ENCODE peak calls at places on chromosome X, in five cellular contexts. One of them, this sample, is unnamed. For H3K9me3 and H3K4me1, the result is how much of the 10 kb centered on the place peaks cover.

GRCh38 chrX:21865436-21865835 is 9.6 kb downstream of the YY2 start:
- DNase-seq in HepG2: no peak
- DNase-seq in SK-N-SH: no peak
- DNase-seq in endothelial cell of umbilical vein: no peak
- DNase-seq in HCT116: no peak
- DNase-seq in this sample: no peak

GRCh38 chrX:46554942-46555341 is 9.7 kb upstream of the ZNF674 start:
- DNase-seq in HCT116: no peak
- DNase-seq in endothelial cell of umbilical vein: peak
- DNase-seq in HepG2: peak
- DNase-seq in SK-N-SH: no peak
- DNase-seq in this sample: no peak

GRCh38 chrX:9352683-9353430 is 112.0 kb upstream of the TBL1X start:
- DNase-seq in SK-N-SH: no peak
- DNase-seq in endothelial cell of umbilical vein: no peak
- DNase-seq in HepG2: peak
- DNase-seq in HCT116: no peak
- DNase-seq in this sample: no peak

GRCh38 chrX:9062621-9063020 is 28.7 kb upstream of the FAM9B start:
- DNase-seq in HCT116: no peak
- DNase-seq in HepG2: no peak
- DNase-seq in SK-N-SH: no peak
- DNase-seq in endothelial cell of umbilical vein: no peak
- DNase-seq in this sample: no peak

GRCh38 chrX:43939187-43939926 is 33.8 kb downstream of the NDP start:
- DNase-seq in SK-N-SH: no peak
- DNase-seq in HCT116: no peak
- DNase-seq in HepG2: no peak
- DNase-seq in endothelial cell of umbilical vein: no peak
- DNase-seq in this sample: no peak

GRCh38 chrX:9503261-9503660 is 38.4 kb downstream of the TBL1X start:
- DNase-seq in endothelial cell of umbilical vein: no peak
- DNase-seq in HCT116: no peak
- DNase-seq in HepG2: no peak
- DNase-seq in SK-N-SH: no peak
- DNase-seq in this sample: no peak

GRCh38 chrX:7330971-7331746 is 183.2 kb upstream of the PUDP start:
- DNase-seq in HepG2: no peak
- DNase-seq in HCT116: no peak
- DNase-seq in endothelial cell of umbilical vein: no peak
- DNase-seq in SK-N-SH: no peak
- DNase-seq in this sample: no peak

GRCh38 chrX:9392445-9392844 is 72.4 kb upstream of the TBL1X start:
- DNase-seq in HepG2: no peak
- DNase-seq in endothelial cell of umbilical vein: no peak
- DNase-seq in SK-N-SH: no peak
- DNase-seq in HCT116: no peak
- DNase-seq in this sample: no peak

GRCh38 chrX:15714529-15714928 is 23.5 kb upstream of the CA5B start:
- DNase-seq in HCT116: no peak
- DNase-seq in SK-N-SH: no peak
- DNase-seq in endothelial cell of umbilical vein: peak
- DNase-seq in HepG2: no peak
- DNase-seq in this sample: no peak

GRCh38 chrX:101682723-101683122 is 23.1 kb upstream of the ARMCX2 start:
- DNase-seq in SK-N-SH: no peak
- DNase-seq in HCT116: no peak
- DNase-seq in HepG2: no peak
- DNase-seq in endothelial cell of umbilical vein: peak
- DNase-seq in this sample: no peak

GRCh38 chrX:8237718-8238117 is 66.7 kb upstream of the VCX2 start:
- DNase-seq in SK-N-SH: no peak
- DNase-seq in HepG2: peak
- DNase-seq in endothelial cell of umbilical vein: no peak
- DNase-seq in HCT116: no peak
- DNase-seq in this sample: no peak

GRCh38 chrX:54397113-54397512 is 39.3 kb upstream of the WNK3 start:
- DNase-seq in endothelial cell of umbilical vein: no peak
- DNase-seq in SK-N-SH: no peak
- DNase-seq in HepG2: no peak
- DNase-seq in HCT116: no peak
- DNase-seq in this sample: no peak

GRCh38 chrX:150569155-150569477 is 695 bp downstream of the MTM1 start:
- DNase-seq in SK-N-SH: no peak
- DNase-seq in endothelial cell of umbilical vein: no peak
- DNase-seq in HCT116: no peak
- DNase-seq in HepG2: no peak
- DNase-seq in this sample: no peak

GRCh38 chrX:21691512-21692018 is 33.4 kb upstream of the KLHL34 start:
- DNase-seq in endothelial cell of umbilical vein: no peak
- DNase-seq in HepG2: no peak
- DNase-seq in HCT116: no peak
- DNase-seq in SK-N-SH: no peak
- DNase-seq in this sample: no peak

GRCh38 chrX:69807400-69807799 is 191.5 kb downstream of the EDA start:
- DNase-seq in endothelial cell of umbilical vein: no peak
- DNase-seq in HepG2: no peak
- DNase-seq in SK-N-SH: no peak
- DNase-seq in HCT116: no peak
- DNase-seq in this sample: no peak

GRCh38 chrX:47179928-47180255 is 13.7 kb upstream of the UBA1 start:
- DNase-seq in HCT116: no peak
- DNase-seq in SK-N-SH: no peak
- DNase-seq in endothelial cell of umbilical vein: no peak
- DNase-seq in HepG2: no peak
- DNase-seq in this sample: no peak

GRCh38 chrX:11215191-11215921 is 77.9 kb upstream of the AMELX start:
- DNase-seq in HepG2: no peak
- DNase-seq in endothelial cell of umbilical vein: no peak
- DNase-seq in SK-N-SH: peak
- DNase-seq in HCT116: no peak
- DNase-seq in this sample: no peak

GRCh38 chrX:348461-349117 is 30.0 kb upstream of the GTPBP6 start:
- DNase-seq in SK-N-SH: no peak
- DNase-seq in HepG2: no peak
- DNase-seq in HCT116: no peak
- DNase-seq in endothelial cell of umbilical vein: no peak
- DNase-seq in this sample: no peak

GRCh38 chrX:96994088-96994487 is 110.4 kb downstream of the RPA4 start:
- DNase-seq in endothelial cell of umbilical vein: no peak
- DNase-seq in SK-N-SH: no peak
- DNase-seq in HepG2: no peak
- DNase-seq in HCT116: no peak
- DNase-seq in this sample: no peak

GRCh38 chrX:20829665-20830481 is 544.3 kb upstream of the CNKSR2 start:
- DNase-seq in endothelial cell of umbilical vein: no peak
- DNase-seq in HepG2: no peak
- DNase-seq in SK-N-SH: no peak
- DNase-seq in HCT116: no peak
- DNase-seq in this sample: no peak

GRCh38 chrX:7614616-7615015 is 228.4 kb upstream of the VCX start:
- DNase-seq in HCT116: no peak
- DNase-seq in endothelial cell of umbilical vein: no peak
- DNase-seq in SK-N-SH: no peak
- DNase-seq in HepG2: no peak
- DNase-seq in this sample: no peak

GRCh38 chrX:139518475-139518874 is 12.1 kb upstream of the F9 start:
- DNase-seq in HCT116: no peak
- DNase-seq in HepG2: no peak
- DNase-seq in SK-N-SH: no peak
- DNase-seq in endothelial cell of umbilical vein: no peak
- DNase-seq in this sample: no peak

GRCh38 chrX:119194631-119195030 is 41.5 kb upstream of the PGRMC1 start:
- DNase-seq in SK-N-SH: no peak
- DNase-seq in endothelial cell of umbilical vein: peak
- DNase-seq in HCT116: no peak
- DNase-seq in HepG2: no peak
- DNase-seq in this sample: no peak

GRCh38 chrX:27619975-27620374 is 29.8 kb downstream of the DCAF8L2 start:
- DNase-seq in HCT116: no peak
- DNase-seq in HepG2: peak
- DNase-seq in SK-N-SH: no peak
- DNase-seq in endothelial cell of umbilical vein: peak
- DNase-seq in this sample: no peak

GRCh38 chrX:43964936-43965335 is 8.3 kb downstream of the NDP start:
- DNase-seq in HCT116: no peak
- DNase-seq in endothelial cell of umbilical vein: peak
- DNase-seq in HepG2: no peak
- DNase-seq in SK-N-SH: no peak
- DNase-seq in this sample: no peak

DNA sequence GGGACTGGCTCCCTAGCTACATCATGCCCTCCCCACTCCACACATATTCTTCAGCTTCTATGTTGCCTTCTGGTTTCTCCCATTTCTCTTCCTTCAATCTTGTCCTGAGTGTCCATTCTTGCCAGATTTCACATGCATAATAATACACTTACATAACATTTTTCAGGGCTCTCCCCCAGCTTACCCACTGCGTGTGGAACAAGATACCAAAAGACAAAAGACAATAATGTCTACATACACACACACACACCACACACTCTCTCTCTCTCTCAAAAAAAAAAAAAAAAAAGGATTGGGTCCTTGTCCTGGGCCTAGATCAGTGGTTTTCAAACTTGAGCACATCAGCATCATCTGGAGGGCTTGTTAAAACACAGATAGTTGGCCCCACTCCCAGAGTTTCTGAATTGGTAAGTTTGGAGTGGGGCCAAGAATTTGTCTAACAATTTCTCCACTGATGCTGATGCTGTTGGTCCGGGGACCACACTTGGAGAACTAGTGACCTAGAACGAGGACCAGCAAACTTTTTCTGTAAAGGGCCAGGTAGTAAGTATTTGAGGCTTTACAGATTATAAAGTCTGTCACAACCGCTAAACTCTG is 6.5 kb upstream of the SMARCA1 start:
- DNase-seq in endothelial cell of umbilical vein: no peak
- DNase-seq in HCT116: no peak
- DNase-seq in HepG2: no peak
- DNase-seq in SK-N-SH: peak
- DNase-seq in this sample: no peak
- H3K9me3 ChIP-seq in endothelial cell of umbilical vein: under half
- H3K9me3 ChIP-seq in HCT116: under half
- H3K9me3 ChIP-seq in HepG2: under half
- H3K9me3 ChIP-seq in SK-N-SH: under half
- H3K9me3 ChIP-seq in this sample: under half

DNA sequence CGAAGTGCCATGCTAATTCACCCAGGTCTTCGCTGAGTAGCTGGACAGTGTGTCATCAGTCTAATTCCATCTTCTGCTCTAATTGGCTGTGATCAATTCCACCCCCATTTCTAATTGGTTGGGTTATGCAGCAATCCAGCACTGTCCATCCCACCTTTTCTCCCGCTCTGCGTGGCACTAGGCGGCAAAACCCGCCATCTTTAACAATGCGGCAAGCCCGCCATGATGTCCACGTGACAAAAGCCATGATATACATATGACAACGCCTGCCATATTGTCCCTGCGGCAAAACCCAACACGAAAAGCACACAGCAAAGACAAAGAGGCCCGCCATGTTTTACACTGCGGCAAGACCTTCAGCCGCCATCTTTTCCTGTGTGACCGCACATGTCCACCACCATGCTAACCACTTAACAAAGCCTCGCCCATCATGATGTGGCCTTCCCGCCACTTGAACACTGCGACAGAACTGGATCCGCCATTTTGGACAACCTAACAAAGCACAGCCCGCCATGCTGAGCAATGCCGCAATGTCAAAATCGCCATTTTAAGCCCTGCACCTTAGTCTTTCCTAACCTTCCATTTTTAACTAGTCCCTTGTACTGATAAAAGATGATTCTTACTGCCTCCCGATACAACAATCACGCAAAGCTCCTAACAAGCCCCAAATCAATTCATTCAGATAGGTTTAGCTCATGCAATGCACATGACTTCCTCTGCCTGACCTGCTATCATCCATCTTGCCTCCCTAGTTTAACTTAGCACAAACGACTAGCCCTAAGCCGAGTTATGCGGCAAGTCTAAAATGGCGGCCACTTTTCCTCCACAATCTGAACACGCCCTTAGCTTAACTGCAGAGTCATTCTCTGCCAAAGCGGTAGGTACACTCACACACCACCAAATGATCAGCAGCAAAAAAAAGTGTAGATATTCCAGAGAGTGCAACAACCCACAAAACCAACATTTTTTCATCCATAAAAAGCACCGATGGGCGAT is 288.3 kb downstream of the CHIC1 start:
- DNase-seq in SK-N-SH: peak
- DNase-seq in endothelial cell of umbilical vein: no peak
- DNase-seq in HCT116: no peak
- DNase-seq in HepG2: no peak
- DNase-seq in this sample: peak
- TF ChIP-seq POLR2AphosphoS5 in SK-N-SH: no peak
- TF ChIP-seq POLR2AphosphoS5 in endothelial cell of umbilical vein: no peak
- TF ChIP-seq POLR2AphosphoS5 in HCT116: no peak
- TF ChIP-seq POLR2AphosphoS5 in HepG2: no peak
- TF ChIP-seq POLR2AphosphoS5 in this sample: no peak

GRCh38 chrX:39311646-39312045 is 510.4 kb downstream of the MID1IP1 start:
- DNase-seq in HCT116: no peak
- DNase-seq in SK-N-SH: no peak
- DNase-seq in endothelial cell of umbilical vein: peak
- DNase-seq in HepG2: no peak
- DNase-seq in this sample: no peak

GRCh38 chrX:39310925-39311324 is 509.7 kb downstream of the MID1IP1 start:
- DNase-seq in HCT116: no peak
- DNase-seq in endothelial cell of umbilical vein: peak
- DNase-seq in SK-N-SH: no peak
- DNase-seq in HepG2: no peak
- DNase-seq in this sample: no peak

GRCh38 chrX:39308126-39308525 is 506.9 kb downstream of the MID1IP1 start:
- DNase-seq in SK-N-SH: no peak
- DNase-seq in endothelial cell of umbilical vein: peak
- DNase-seq in HCT116: no peak
- DNase-seq in HepG2: no peak
- DNase-seq in this sample: no peak

GRCh38 chrX:39309018-39309620 is 507.9 kb downstream of the MID1IP1 start:
- DNase-seq in endothelial cell of umbilical vein: peak
- DNase-seq in HCT116: no peak
- DNase-seq in HepG2: no peak
- DNase-seq in SK-N-SH: no peak
- DNase-seq in this sample: no peak

DNA sequence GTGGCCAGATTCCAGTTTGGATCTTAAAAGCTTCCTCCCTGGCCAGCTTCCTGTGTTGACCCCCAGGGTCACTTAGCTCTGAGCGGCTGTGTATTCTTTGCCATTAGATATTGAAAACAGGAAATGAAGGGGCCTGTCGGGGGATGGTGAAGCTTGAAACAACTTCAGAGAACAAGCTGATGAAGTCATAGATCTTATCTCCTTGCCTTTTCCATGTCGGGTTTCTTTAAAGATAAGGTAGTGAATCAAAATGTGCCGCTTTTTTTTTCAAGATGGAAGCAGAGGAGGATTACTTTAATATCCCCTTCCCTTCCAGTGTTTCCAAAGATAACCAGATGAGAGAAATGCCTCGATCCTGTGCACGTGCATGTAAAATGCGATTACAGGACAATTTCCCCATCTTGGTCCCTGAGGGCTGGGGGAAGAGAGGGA is 508.5 kb downstream of the MID1IP1 start:
- DNase-seq in SK-N-SH: peak
- DNase-seq in HepG2: no peak
- DNase-seq in HCT116: no peak
- DNase-seq in endothelial cell of umbilical vein: peak
- DNase-seq in this sample: no peak
- H3K4me1 ChIP-seq in SK-N-SH: under half
- H3K4me1 ChIP-seq in HepG2: under half
- H3K4me1 ChIP-seq in HCT116: under half
- H3K4me1 ChIP-seq in endothelial cell of umbilical vein: under half
- H3K4me1 ChIP-seq in this sample: under half

GRCh38 chrX:152861116-152861515 is 30.3 kb downstream of the NSDHL start:
- DNase-seq in HepG2: no peak
- DNase-seq in SK-N-SH: no peak
- DNase-seq in HCT116: no peak
- DNase-seq in endothelial cell of umbilical vein: no peak
- DNase-seq in this sample: no peak
- H3K9me3 ChIP-seq in HepG2: under half
- H3K9me3 ChIP-seq in SK-N-SH: under half
- H3K9me3 ChIP-seq in HCT116: under half
- H3K9me3 ChIP-seq in endothelial cell of umbilical vein: under half
- H3K9me3 ChIP-seq in this sample: under half